ENCODE peak calls at places on chromosomes 7 and 10, in five cellular contexts. One of them, this sample, is unnamed.

GRCh38 chr10:110307805-110308204 is 3.1 kb upstream of the SMNDC1 start:
- DNase-seq in osteocyte: no peak
- DNase-seq in colonic mucosa: no peak
- DNase-seq in choroid plexus epithelial cell: no peak
- DNase-seq in left lung: no peak
- DNase-seq in this sample: no peak

GRCh38 chr7:88218836-88219605 is 817 bp downstream of the SRI start:
- DNase-seq in osteocyte: no peak
- DNase-seq in colonic mucosa: peak
- DNase-seq in choroid plexus epithelial cell: peak
- DNase-seq in left lung: peak
- DNase-seq in this sample: peak

GRCh38 chr7:15016726-15017125 is 114.2 kb upstream of the DGKB start:
- DNase-seq in osteocyte: no peak
- DNase-seq in colonic mucosa: no peak
- DNase-seq in choroid plexus epithelial cell: no peak
- DNase-seq in left lung: no peak
- DNase-seq in this sample: no peak

GRCh38 chr10:112562803-112563663 is 116.0 kb downstream of the VTI1A start:
- DNase-seq in osteocyte: no peak
- DNase-seq in colonic mucosa: no peak
- DNase-seq in choroid plexus epithelial cell: peak
- DNase-seq in left lung: no peak
- DNase-seq in this sample: no peak

GRCh38 chr10:125148021-125148439 is 12.3 kb downstream of the CTBP2 start:
- DNase-seq in osteocyte: no peak
- DNase-seq in colonic mucosa: peak
- DNase-seq in choroid plexus epithelial cell: peak
- DNase-seq in left lung: no peak
- DNase-seq in this sample: no peak

GRCh38 chr7:33757563-33758165 is 147.7 kb upstream of the BMPER start:
- DNase-seq in osteocyte: no peak
- DNase-seq in colonic mucosa: peak
- DNase-seq in choroid plexus epithelial cell: peak
- DNase-seq in left lung: no peak
- DNase-seq in this sample: no peak

GRCh38 chr7:140557809-140558518 is 78.7 kb upstream of the MKRN1 start:
- DNase-seq in osteocyte: no peak
- DNase-seq in colonic mucosa: no peak
- DNase-seq in choroid plexus epithelial cell: no peak
- DNase-seq in left lung: no peak
- DNase-seq in this sample: no peak

GRCh38 chr10:52679117-52679516 is 93.5 kb downstream of the MBL2 start:
- DNase-seq in osteocyte: no peak
- DNase-seq in colonic mucosa: no peak
- DNase-seq in choroid plexus epithelial cell: no peak
- DNase-seq in left lung: no peak
- DNase-seq in this sample: no peak

GRCh38 chr7:137642031-137642430 is 204.7 kb downstream of the DGKI start:
- DNase-seq in osteocyte: no peak
- DNase-seq in colonic mucosa: no peak
- DNase-seq in choroid plexus epithelial cell: no peak
- DNase-seq in left lung: no peak
- DNase-seq in this sample: no peak

GRCh38 chr7:95509199-95509598 is 23.5 kb downstream of the ASB4 start:
- DNase-seq in osteocyte: no peak
- DNase-seq in colonic mucosa: no peak
- DNase-seq in choroid plexus epithelial cell: peak
- DNase-seq in left lung: no peak
- DNase-seq in this sample: no peak

GRCh38 chr10:72267819-72268404 is 5.8 kb upstream of the DDIT4 start:
- DNase-seq in osteocyte: no peak
- DNase-seq in colonic mucosa: no peak
- DNase-seq in choroid plexus epithelial cell: no peak
- DNase-seq in left lung: peak
- DNase-seq in this sample: no peak

GRCh38 chr10:15211464-15211979 is 43.0 kb upstream of the NMT2 start:
- DNase-seq in osteocyte: no peak
- DNase-seq in colonic mucosa: no peak
- DNase-seq in choroid plexus epithelial cell: peak
- DNase-seq in left lung: no peak
- DNase-seq in this sample: no peak

GRCh38 chr10:87818505-87819273 is 663 bp upstream of the ATAD1 start:
- DNase-seq in osteocyte: no peak
- DNase-seq in colonic mucosa: peak
- DNase-seq in choroid plexus epithelial cell: peak
- DNase-seq in left lung: no peak
- DNase-seq in this sample: peak

GRCh38 chr10:87817873-87818504 is at the start of gene ATAD1:
- DNase-seq in osteocyte: peak
- DNase-seq in colonic mucosa: peak
- DNase-seq in choroid plexus epithelial cell: peak
- DNase-seq in left lung: peak
- DNase-seq in this sample: peak

GRCh38 chr10:87817291-87817872 is 644 bp downstream of the ATAD1 start:
- DNase-seq in osteocyte: no peak
- DNase-seq in colonic mucosa: no peak
- DNase-seq in choroid plexus epithelial cell: peak
- DNase-seq in left lung: no peak
- DNase-seq in this sample: no peak

GRCh38 chr10:87816842-87817178 is 1.2 kb downstream of the ATAD1 start:
- DNase-seq in osteocyte: no peak
- DNase-seq in colonic mucosa: no peak
- DNase-seq in choroid plexus epithelial cell: no peak
- DNase-seq in left lung: no peak
- DNase-seq in this sample: no peak

GRCh38 chr10:87816163-87816841 is 1.7 kb downstream of the ATAD1 start:
- DNase-seq in osteocyte: no peak
- DNase-seq in colonic mucosa: no peak
- DNase-seq in choroid plexus epithelial cell: no peak
- DNase-seq in left lung: no peak
- DNase-seq in this sample: no peak
- TF ChIP-seq CTCF in osteocyte: no peak
- TF ChIP-seq CTCF in colonic mucosa: no peak
- TF ChIP-seq CTCF in choroid plexus epithelial cell: peak
- TF ChIP-seq CTCF in left lung: no peak
- TF ChIP-seq CTCF in this sample: peak

GRCh38 chr10:59633063-59633462 is 76.6 kb downstream of the SLC16A9 start:
- DNase-seq in osteocyte: no peak
- DNase-seq in colonic mucosa: no peak
- DNase-seq in choroid plexus epithelial cell: no peak
- DNase-seq in left lung: no peak
- DNase-seq in this sample: no peak
- TF ChIP-seq CTCF in osteocyte: no peak
- TF ChIP-seq CTCF in colonic mucosa: no peak
- TF ChIP-seq CTCF in choroid plexus epithelial cell: peak
- TF ChIP-seq CTCF in left lung: no peak
- TF ChIP-seq CTCF in this sample: no peak

DNA sequence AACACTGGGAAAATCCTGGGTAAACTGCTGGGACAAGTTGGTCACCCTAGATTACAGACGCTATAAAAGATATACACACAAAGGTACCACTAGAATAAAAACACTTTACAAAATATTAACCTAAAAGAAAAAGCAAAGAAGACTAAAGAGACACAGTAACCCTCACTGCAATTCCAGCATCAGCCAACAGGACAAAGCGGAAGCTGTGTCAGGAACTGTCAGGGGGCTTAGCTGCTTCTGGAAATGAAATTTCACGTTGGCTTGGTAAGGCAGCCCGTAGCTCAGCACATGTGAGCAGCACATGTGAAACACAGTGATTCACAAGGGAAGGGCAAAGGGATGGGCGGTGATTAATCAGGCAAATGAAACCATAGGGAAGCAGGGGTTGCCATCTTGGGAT is 195.3 kb downstream of the MGMT start:
- DNase-seq in osteocyte: no peak
- DNase-seq in colonic mucosa: no peak
- DNase-seq in choroid plexus epithelial cell: no peak
- DNase-seq in left lung: no peak
- DNase-seq in this sample: no peak
- TF ChIP-seq CTCF in osteocyte: no peak
- TF ChIP-seq CTCF in colonic mucosa: no peak
- TF ChIP-seq CTCF in choroid plexus epithelial cell: peak
- TF ChIP-seq CTCF in left lung: no peak
- TF ChIP-seq CTCF in this sample: no peak

GRCh38 chr7:30867483-30867882 is 44.2 kb upstream of the AQP1 start:
- DNase-seq in osteocyte: no peak
- DNase-seq in colonic mucosa: no peak
- DNase-seq in choroid plexus epithelial cell: no peak
- DNase-seq in left lung: peak
- DNase-seq in this sample: no peak
- TF ChIP-seq CTCF in osteocyte: no peak
- TF ChIP-seq CTCF in colonic mucosa: no peak
- TF ChIP-seq CTCF in choroid plexus epithelial cell: no peak
- TF ChIP-seq CTCF in left lung: no peak
- TF ChIP-seq CTCF in this sample: no peak

GRCh38 chr10:132536964-132537712 is 449 bp upstream of the INPP5A start:
- DNase-seq in osteocyte: peak
- DNase-seq in colonic mucosa: peak
- DNase-seq in choroid plexus epithelial cell: peak
- DNase-seq in left lung: peak
- DNase-seq in this sample: peak
- TF ChIP-seq CTCF in osteocyte: peak
- TF ChIP-seq CTCF in colonic mucosa: no peak
- TF ChIP-seq CTCF in choroid plexus epithelial cell: no peak
- TF ChIP-seq CTCF in left lung: peak
- TF ChIP-seq CTCF in this sample: peak